ENCODE peak calls at places on chromosome 15, in four cellular contexts. D is IMR-90, T is H9, Z is H1. V is an unnamed sample. For H3K79me1, the result is how much of the 10 kb centered on the place peaks cover.

GRCh38 chr15:73631915-73632669 is 1.1 kb downstream of the NPTN start:
- DNase-seq in D (peak), T (peak), Z (no peak), V (peak)

GRCh38 chr15:96948981-96949380 is 618.5 kb downstream of the NR2F2 start:
- DNase-seq in D (no peak), T (no peak), Z (no peak), V (no peak)

GRCh38 chr15:95832655-95833054 is 497.8 kb upstream of the NR2F2 start:
- DNase-seq in D (no peak), T (no peak), Z (no peak), V (peak)

GRCh38 chr15:68843425-68844311 is 23.0 kb upstream of the ANP32A start:
- DNase-seq in D (no peak), T (peak), Z (peak), V (peak)

GRCh38 chr15:43143203-43143941 is 10.0 kb downstream of the TMEM62 start:
- DNase-seq in D (peak), T (no peak), Z (no peak), V (no peak)

GRCh38 chr15:25244731-25245585 is 193.9 kb downstream of the UBE3A start:
- DNase-seq in D (no peak), T (peak), Z (peak), V (no peak)

GRCh38 chr15:85013785-85014184 is 32.1 kb downstream of the PDE8A start:
- DNase-seq in D (no peak), T (no peak), Z (no peak), V (no peak)

GRCh38 chr15:64686130-64686735 is 89.2 kb downstream of the RBPMS2 start:
- DNase-seq in D (peak), T (peak), Z (no peak), V (peak)

GRCh38 chr15:75650908-75651809 is 3.4 kb downstream of the SNX33 start:
- DNase-seq in D (no peak), T (no peak), Z (no peak), V (no peak)

GRCh38 chr15:80536231-80536630 is 132.0 kb downstream of the ARNT2 start:
- DNase-seq in D (no peak), T (no peak), Z (no peak), V (peak)

GRCh38 chr15:28917791-28918140 is 32.0 kb downstream of the APBA2 start:
- DNase-seq in D (no peak), T (no peak), Z (no peak), V (no peak)

DNA sequence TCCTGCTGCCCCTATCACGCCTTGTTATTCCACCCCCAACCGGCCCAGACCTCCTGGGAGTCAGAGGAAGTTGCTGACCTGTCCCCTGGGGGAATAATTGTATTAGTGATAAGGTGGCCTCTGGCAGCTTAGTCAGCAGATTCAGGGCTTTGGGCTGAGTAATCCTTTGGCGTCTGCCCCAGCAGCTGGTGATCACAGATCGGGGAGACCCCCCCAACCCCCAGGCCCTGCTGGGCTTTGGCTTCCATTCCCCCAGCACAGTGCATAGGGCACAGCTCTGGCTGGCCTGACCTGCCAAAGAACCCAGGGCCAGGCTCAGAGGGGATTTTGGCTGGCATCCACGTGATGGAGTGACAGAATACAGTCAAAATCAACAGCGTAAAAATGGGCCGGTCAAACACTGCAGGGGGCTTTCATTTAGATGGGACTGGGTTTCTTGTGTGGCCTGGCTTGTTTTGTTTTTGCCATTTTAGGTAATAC is 3.9 kb upstream of the NR2E3 start:
- DNase-seq in D (peak), T (no peak), Z (peak), V (peak)
- H3K56ac ChIP-seq in D (no peak), T (no peak), Z (no peak), V (peak)

DNA sequence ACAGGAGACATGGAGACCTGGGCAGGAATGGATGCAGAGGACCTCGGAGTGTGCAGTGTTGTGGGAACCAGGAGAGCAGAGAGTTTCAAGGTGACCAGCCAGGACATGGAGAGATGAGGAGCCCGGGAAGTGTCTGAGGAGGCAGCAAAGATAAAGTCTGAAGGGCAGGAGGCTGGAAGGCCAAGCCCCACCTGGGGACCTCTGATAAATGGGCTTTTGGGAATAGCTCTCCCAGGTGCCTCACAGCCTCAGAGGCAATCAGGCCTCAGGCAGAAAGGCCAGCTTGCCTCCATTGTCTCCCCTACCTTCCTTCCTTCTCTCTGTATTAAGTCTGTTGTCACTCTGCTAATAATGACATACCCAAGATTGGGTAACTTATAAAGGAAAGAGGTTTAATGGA is 97.5 kb upstream of the TPM1 start:
- DNase-seq in D (no peak), T (no peak), Z (no peak), V (no peak)
- H3K79me1 ChIP-seq in D (under half), T (under half), Z (under half), V (under half)

GRCh38 chr15:58074452-58074851 is 8.9 kb upstream of the ALDH1A2 start:
- DNase-seq in D (no peak), T (no peak), Z (no peak), V (no peak)
- H3K56ac ChIP-seq in D (no peak), T (no peak), Z (no peak), V (no peak)

DNA sequence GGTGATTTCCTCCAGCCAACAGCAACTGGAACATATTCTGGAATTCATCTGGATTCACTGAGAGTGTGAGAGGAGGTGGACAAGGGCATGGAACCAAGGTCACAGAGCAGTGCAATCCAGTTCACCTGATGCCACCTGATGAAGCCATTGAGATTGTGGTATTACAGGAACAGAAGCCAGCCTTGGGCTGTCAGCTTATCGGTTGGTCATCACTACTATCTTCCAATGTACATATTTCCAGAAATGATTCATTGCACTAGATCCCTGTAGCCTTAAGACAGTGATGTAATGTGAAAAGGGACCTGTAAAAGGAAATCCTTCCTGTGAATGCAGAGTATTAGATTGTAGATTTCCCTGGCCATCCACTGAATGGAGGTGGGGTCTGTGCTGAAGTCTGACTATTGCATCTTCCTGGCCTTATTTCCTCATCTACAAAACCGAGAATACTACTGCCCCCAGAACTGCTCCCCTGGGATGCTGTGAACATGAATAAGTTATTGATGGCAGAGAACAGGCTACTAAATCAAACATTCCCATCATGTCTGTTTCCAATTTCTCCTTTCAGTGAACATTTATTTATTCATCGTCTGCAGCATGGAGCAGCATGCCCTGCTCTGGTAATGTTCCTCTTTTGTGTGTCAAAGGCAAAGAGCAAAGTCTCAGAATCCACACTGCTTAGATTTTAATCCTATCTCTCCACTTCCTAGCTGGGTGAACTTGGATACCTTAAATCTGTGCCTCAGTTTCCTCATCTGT is 47.4 kb upstream of the TPM1 start:
- DNase-seq in D (peak), T (no peak), Z (no peak), V (no peak)
- H3K79me1 ChIP-seq in D (under half), T (under half), Z (under half), V (under half)

GRCh38 chr15:93307513-93307912 is 218.5 kb upstream of the RGMA start:
- DNase-seq in D (no peak), T (no peak), Z (no peak), V (no peak)
- H3K56ac ChIP-seq in D (no peak), T (no peak), Z (no peak), V (no peak)

DNA sequence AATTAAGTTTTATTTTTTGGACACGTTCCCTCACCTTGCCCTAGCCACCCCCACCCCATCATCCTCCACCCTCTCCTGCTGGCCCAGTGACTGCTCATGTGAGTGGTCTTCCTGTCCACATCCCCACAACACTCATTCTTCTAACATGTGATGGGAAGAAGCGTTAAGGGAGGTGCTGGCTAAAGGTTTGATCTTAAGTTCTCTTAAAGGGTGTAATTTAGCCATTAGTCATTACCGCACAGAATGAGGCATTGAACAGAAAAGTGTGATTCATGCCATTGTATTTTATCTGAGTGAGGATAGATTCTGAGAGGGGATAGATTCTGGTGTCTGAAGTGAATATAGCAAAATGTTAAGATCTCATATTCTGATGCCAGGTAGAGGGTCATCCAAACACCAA is 272.9 kb upstream of the TPM1 start:
- DNase-seq in D (peak), T (no peak), Z (no peak), V (no peak)
- H3K79me1 ChIP-seq in D (under half), T (under half), Z (under half), V (under half)

GRCh38 chr15:59332009-59332408 is 40.7 kb downstream of the MYO1E start:
- DNase-seq in D (no peak), T (no peak), Z (no peak), V (no peak)
- H3K56ac ChIP-seq in D (no peak), T (no peak), Z (no peak), V (no peak)

GRCh38 chr15:77527164-77527778 is 105.4 kb downstream of the LINGO1 start:
- DNase-seq in D (peak), T (peak), Z (no peak), V (peak)
- H3K79me1 ChIP-seq in D (under half), T (under half), Z (under half), V (under half)

GRCh38 chr15:100919481-100920405 is 586 bp downstream of the LRRK1 start:
- DNase-seq in D (peak), T (no peak), Z (peak), V (no peak)
- H3K56ac ChIP-seq in D (no peak), T (no peak), Z (no peak), V (peak)

V was measured in mesendoderm.